ENCODE peak calls at places on chromosomes 3 and 15, in eight cellular contexts. W is AG10803, K is fibroblast of pulmonary artery, X is IMR-90, J is Peyer's patch, P is colonic mucosa, Y is neuronal stem cell, A is cardiac fibroblast. E is an unnamed sample.

GRCh38 chr3:179179979-179180758 is 32.0 kb downstream of the PIK3CA start:
- DNase-seq in W (peak), K (peak), X (peak), J (no peak), P (no peak), Y (no peak), A (peak), E (peak)

GRCh38 chr3:58034738-58035511 is 26.7 kb downstream of the FLNB start:
- DNase-seq in W (no peak), K (no peak), X (no peak), J (no peak), P (peak), Y (no peak), A (no peak), E (no peak)

GRCh38 chr3:14452676-14453367 is 50.4 kb downstream of the SLC6A6 start:
- DNase-seq in W (peak), K (peak), X (peak), J (peak), P (peak), Y (no peak), A (peak), E (peak)

GRCh38 chr3:128448491-128448890 is 18.2 kb downstream of the DNAJB8 start:
- DNase-seq in W (no peak), K (no peak), X (no peak), J (no peak), P (no peak), Y (no peak), A (no peak), E (no peak)

GRCh38 chr15:94655249-94655648 is 423.9 kb downstream of the MCTP2 start:
- DNase-seq in W (no peak), K (no peak), X (no peak), J (no peak), P (no peak), Y (no peak), A (no peak), E (no peak)

GRCh38 chr3:139312959-139313358 is 30.9 kb upstream of the MRPS22 start:
- DNase-seq in W (peak), K (peak), X (peak), J (no peak), P (no peak), Y (no peak), A (no peak), E (peak)

GRCh38 chr3:105997800-105998526 is 129.2 kb upstream of the CBLB start:
- DNase-seq in W (peak), K (peak), X (peak), J (no peak), P (no peak), Y (no peak), A (peak), E (peak)

GRCh38 chr15:100103828-100104227 is 237.9 kb downstream of the ADAMTS17 start:
- DNase-seq in W (no peak), K (no peak), X (no peak), J (peak), P (no peak), Y (no peak), A (no peak), E (no peak)

GRCh38 chr3:149245738-149246451 is 24.3 kb upstream of the CP start:
- DNase-seq in W (peak), K (peak), X (peak), J (no peak), P (no peak), Y (no peak), A (peak), E (peak)

DNA sequence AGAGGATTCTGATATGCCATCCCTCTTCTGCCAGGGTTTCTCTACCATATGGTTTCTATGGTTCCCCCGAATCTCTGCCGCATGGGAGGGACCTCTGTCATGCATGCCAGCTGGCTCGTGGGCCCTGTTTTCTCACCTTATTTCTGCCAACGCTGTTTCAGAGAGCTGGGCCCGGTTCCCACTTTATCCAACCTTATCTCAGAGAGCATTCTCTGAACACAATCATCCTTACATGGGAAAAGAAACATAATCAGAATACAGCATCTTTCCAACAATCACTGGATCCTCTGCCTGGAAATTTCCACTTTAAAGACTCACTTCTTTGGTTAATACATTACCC is 234.5 kb upstream of the ZBTB20 start:
- DNase-seq in W (no peak), K (peak), X (no peak), J (no peak), P (no peak), Y (no peak), A (peak), E (peak)
- H3K4me3 ChIP-seq in W (no peak), K (no peak), X (no peak), J (no peak), P (no peak), Y (no peak), A (no peak), E (no peak)

GRCh38 chr3:37862219-37862711 is 585 bp downstream of the CTDSPL start:
- DNase-seq in W (peak), K (peak), X (peak), J (no peak), P (peak), Y (peak), A (peak), E (peak)
- H3K4me3 ChIP-seq in W (peak), K (peak), X (peak), J (peak), P (peak), Y (peak), A (peak), E (peak)

GRCh38 chr3:22734207-22734606 is 468.9 kb upstream of the UBE2E2 start:
- DNase-seq in W (no peak), K (no peak), X (no peak), J (no peak), P (peak), Y (no peak), A (no peak), E (no peak)

GRCh38 chr3:22731901-22732300 is 471.2 kb upstream of the UBE2E2 start:
- DNase-seq in W (no peak), K (no peak), X (no peak), J (no peak), P (no peak), Y (no peak), A (no peak), E (no peak)

GRCh38 chr3:22732641-22733040 is 470.5 kb upstream of the UBE2E2 start:
- DNase-seq in W (no peak), K (no peak), X (no peak), J (no peak), P (no peak), Y (no peak), A (no peak), E (no peak)

GRCh38 chr3:22735373-22735772 is 467.8 kb upstream of the UBE2E2 start:
- DNase-seq in W (no peak), K (no peak), X (no peak), J (no peak), P (peak), Y (no peak), A (no peak), E (no peak)

DNA sequence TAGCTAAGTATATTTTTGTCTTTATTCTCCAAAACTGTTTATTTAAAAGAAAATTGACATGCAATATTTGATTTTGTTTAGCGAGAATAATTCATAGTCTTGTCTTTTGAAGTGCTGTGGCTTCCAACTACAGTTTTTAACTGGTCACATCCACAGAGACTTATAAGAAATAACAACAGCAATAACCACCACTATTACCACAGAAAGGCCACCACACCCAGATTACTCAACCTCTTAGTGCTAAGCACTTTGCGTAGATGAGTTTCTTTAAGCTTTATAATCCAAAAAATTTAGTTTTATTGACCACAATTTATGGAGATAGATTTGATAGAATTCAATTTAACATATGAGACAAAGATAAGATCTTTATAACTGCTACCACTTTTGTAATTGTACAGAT is 468.4 kb upstream of the UBE2E2 start:
- DNase-seq in W (no peak), K (no peak), X (no peak), J (no peak), P (no peak), Y (no peak), A (no peak), E (no peak)
- H3K4me3 ChIP-seq in W (no peak), K (no peak), X (no peak), J (no peak), P (no peak), Y (no peak), A (no peak), E (no peak)

DNA sequence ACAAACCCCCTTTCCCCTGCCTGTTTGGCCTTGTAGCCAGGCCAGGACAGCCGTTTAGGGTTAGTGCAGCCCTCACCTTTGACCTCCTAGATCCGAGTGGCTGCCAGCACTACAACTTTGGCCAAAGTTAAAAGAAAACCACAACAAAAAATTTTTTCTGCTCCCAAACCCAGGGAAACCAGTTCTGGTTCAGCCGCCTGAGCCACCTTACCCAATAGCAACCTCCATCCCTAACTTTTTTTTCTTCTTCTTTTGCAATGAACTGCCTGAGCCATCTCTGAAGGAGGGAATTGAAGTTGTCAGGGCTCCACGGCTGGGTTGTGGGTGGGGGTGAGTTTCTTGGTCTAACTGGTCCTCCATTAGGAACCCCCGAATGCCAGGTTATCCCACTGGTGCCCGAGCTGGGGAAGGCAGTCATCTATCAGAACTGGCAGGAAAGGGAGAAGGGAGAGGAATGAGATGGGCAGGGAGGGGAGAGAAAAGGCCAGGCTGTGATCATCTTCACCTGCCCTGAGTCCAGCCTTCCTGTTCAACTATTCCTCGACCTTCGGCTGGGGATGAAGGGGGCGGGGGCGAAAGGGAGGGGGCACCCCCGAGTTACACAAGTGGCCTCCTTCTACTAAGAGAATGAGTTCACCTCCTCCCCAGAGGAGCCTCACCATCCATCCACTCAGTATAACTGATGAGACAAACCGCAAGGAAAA is 6.2 kb upstream of the NR2F2 start:
- DNase-seq in W (no peak), K (peak), X (peak), J (no peak), P (peak), Y (no peak), A (peak), E (no peak)
- H3K4me3 ChIP-seq in W (no peak), K (peak), X (peak), J (no peak), P (no peak), Y (peak), A (no peak), E (peak)

GRCh38 chr15:80970018-80970657 is 19.5 kb downstream of the MESD start:
- DNase-seq in W (peak), K (peak), X (peak), J (peak), P (peak), Y (peak), A (peak), E (peak)
- H3K4me3 ChIP-seq in W (no peak), K (no peak), X (no peak), J (no peak), P (no peak), Y (no peak), A (no peak), E (no peak)

GRCh38 chr3:185552358-185552877 is at the start of gene LIPH:
- DNase-seq in W (peak), K (peak), X (peak), J (peak), P (peak), Y (no peak), A (peak), E (peak)
- H3K4me3 ChIP-seq in W (no peak), K (peak), X (no peak), J (no peak), P (peak), Y (no peak), A (no peak), E (no peak)

GRCh38 chr3:55247666-55248065 is 239.4 kb downstream of the WNT5A start:
- DNase-seq in W (no peak), K (no peak), X (peak), J (no peak), P (no peak), Y (no peak), A (no peak), E (no peak)
- H3K4me3 ChIP-seq in W (no peak), K (no peak), X (no peak), J (no peak), P (no peak), Y (no peak), A (no peak), E (no peak)

GRCh38 chr15:74053941-74054529 is 28.3 kb downstream of the GOLGA6A start:
- DNase-seq in W (peak), K (peak), X (peak), J (peak), P (peak), Y (peak), A (peak), E (peak)

GRCh38 chr15:74053497-74053896 is 28.9 kb downstream of the GOLGA6A start:
- DNase-seq in W (no peak), K (no peak), X (no peak), J (no peak), P (no peak), Y (no peak), A (no peak), E (no peak)

GRCh38 chr15:74050127-74050526 is 32.2 kb downstream of the GOLGA6A start:
- DNase-seq in W (no peak), K (no peak), X (no peak), J (no peak), P (no peak), Y (no peak), A (no peak), E (no peak)

GRCh38 chr15:74046275-74046674 is 36.1 kb downstream of the GOLGA6A start:
- DNase-seq in W (no peak), K (no peak), X (no peak), J (no peak), P (no peak), Y (no peak), A (no peak), E (no peak)

DNA sequence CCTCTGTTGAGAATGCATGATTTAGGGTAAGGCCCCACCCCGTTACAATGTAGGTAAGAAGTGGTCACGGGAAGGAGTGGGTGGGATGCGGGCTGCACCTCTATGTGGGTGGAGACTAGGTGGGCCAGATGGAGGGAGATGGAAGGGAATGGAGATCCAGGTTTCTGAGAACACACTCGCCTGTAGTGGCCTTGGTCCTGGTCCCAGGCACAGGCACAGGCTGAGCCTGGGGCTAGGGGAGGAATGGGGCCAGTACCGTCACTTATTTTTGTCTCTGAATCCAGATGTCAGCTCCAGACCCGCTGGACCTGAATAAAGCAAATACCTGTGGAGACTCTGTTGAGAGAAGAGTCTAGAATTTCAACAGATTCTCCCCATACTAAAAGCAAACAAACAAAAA is 31.5 kb downstream of the GOLGA6A start:
- DNase-seq in W (no peak), K (no peak), X (no peak), J (no peak), P (no peak), Y (no peak), A (no peak), E (no peak)
- H3K4me3 ChIP-seq in W (no peak), K (no peak), X (no peak), J (no peak), P (no peak), Y (no peak), A (no peak), E (no peak)

DNA sequence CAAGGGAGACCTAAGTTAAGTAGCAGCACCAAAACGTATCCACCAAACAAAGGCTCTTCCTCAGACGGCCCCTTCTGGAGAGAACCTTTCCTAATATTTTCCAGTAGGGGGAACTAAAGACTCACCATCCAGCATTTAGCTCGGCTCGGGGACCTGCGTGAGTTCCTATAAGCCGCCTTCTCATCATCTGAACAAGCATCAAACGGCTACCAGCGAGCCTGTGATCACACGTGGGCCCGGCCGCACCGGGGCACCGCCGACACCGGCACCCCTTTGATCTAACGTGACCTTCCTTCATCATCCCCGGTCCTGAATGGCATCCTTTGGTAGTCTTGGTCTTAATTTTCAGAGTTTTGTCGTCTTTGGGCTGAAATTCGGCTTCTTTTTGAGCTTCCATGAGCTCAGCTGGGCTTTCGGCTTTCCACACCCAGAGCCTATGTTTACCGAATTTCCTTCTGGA is 1.4 kb upstream of the ROBO2 start:
- DNase-seq in W (peak), K (peak), X (peak), J (peak), P (peak), Y (peak), A (peak), E (peak)
- H3K4me3 ChIP-seq in W (peak), K (peak), X (peak), J (peak), P (no peak), Y (peak), A (peak), E (peak)

GRCh38 chr15:37103475-37104071 is 3.2 kb upstream of the MEIS2 start:
- DNase-seq in W (no peak), K (no peak), X (no peak), J (no peak), P (no peak), Y (no peak), A (no peak), E (no peak)
- H3K4me3 ChIP-seq in W (peak), K (peak), X (no peak), J (no peak), P (no peak), Y (no peak), A (peak), E (peak)

E was measured in fibroblast of the aortic adventitia.